ENCODE peak calls at places on chromosomes 4 and X, in six cellular contexts. E, J, G, S, U and A are unnamed samples.

GRCh38 chr4:91116861-91117260 is 989.7 kb downstream of the CCSER1 start:
- DNase-seq in U (peak; percentile 28), E (peak; percentile 34), S (no peak), J (peak; percentile 75), G (no peak), A (no peak)

GRCh38 chr4:118968006-118968405 is 79.4 kb downstream of the SYNPO2 start:
- DNase-seq in U (peak; percentile 94), J (peak; percentile 94), G (no peak), S (peak; percentile 29), E (peak; percentile 83), A (peak; percentile 68)

GRCh38 chrX:70253377-70254062 is 6.5 kb downstream of the P2RY4 start:
- DNase-seq in J (no peak), U (no peak), S (no peak), E (no peak), G (no peak), A (no peak)

GRCh38 chr4:38109896-38110295 is 149.7 kb downstream of the PTTG2 start:
- DNase-seq in S (no peak), G (no peak), U (no peak), J (no peak), E (no peak), A (no peak)

GRCh38 chrX:153723351-153724251 is 586 bp downstream of the BCAP31 start:
- DNase-seq in G (peak; percentile 66), E (peak; percentile 44), U (no peak), S (peak; percentile 59), J (peak; percentile 19), A (peak; percentile 70)

GRCh38 chr4:112516401-112517066 is 554 bp upstream of the NEUROG2 start:
- DNase-seq in S (no peak), G (peak; percentile 79), J (no peak), U (no peak), E (no peak), A (no peak)

GRCh38 chrX:118971552-118971951 is 2.9 kb upstream of the LONRF3 start:
- DNase-seq in G (no peak), S (no peak), U (no peak), E (no peak), J (no peak), A (no peak)

GRCh38 chr4:83536649-83537352 is 893 bp downstream of the GPAT3 start:
- DNase-seq in E (no peak), S (peak; percentile 20), U (no peak), J (no peak), G (no peak), A (peak; percentile 52)

GRCh38 chrX:47854474-47854873 is 17.8 kb downstream of the ZNF81 start:
- DNase-seq in J (peak; percentile 29), S (no peak), U (peak; percentile 3), G (peak; percentile 42), E (peak; percentile 66), A (peak; percentile 62)

GRCh38 chr4:26741491-26741871 is 119.2 kb upstream of the STIM2 start:
- DNase-seq in U (no peak), S (no peak), E (no peak), J (no peak), G (no peak), A (no peak)

GRCh38 chrX:39162322-39162721 is 361.1 kb downstream of the MID1IP1 start:
- DNase-seq in S (no peak), U (no peak), J (no peak), G (no peak), E (no peak), A (peak; percentile 67)